ENCODE peak calls at places on chromosomes 5 and 9, in five cellular contexts. M, Q, P, F and U are unnamed samples.

GRCh38 chr5:80245986-80246781 is 9.7 kb downstream of the SERINC5 start:
- DNase-seq in M (no peak), Q (no peak), P (peak; percentile 26), F (no peak), U (no peak)

GRCh38 chr9:83992901-83993300 is 12.3 kb downstream of the RMI1 start:
- DNase-seq in M (no peak), Q (no peak), P (no peak), F (no peak), U (no peak)

GRCh38 chr9:121599186-121599871 is 52.1 kb upstream of the DAB2IP start:
- DNase-seq in M (no peak), Q (no peak), P (no peak), F (peak; percentile 58), U (peak; percentile 78)

GRCh38 chr5:98483301-98483700 is 290.2 kb upstream of the RGMB start:
- DNase-seq in M (no peak), Q (no peak), P (peak; percentile 45), F (no peak), U (no peak)

GRCh38 chr5:77560677-77561263 is 68.7 kb upstream of the WDR41 start:
- DNase-seq in M (no peak), Q (no peak), P (peak; percentile 36), F (peak; percentile 9), U (no peak)

GRCh38 chr9:125990186-125990792 is 243.1 kb downstream of the PBX3 start:
- DNase-seq in M (no peak), Q (no peak), P (no peak), F (no peak), U (no peak)

GRCh38 chr9:29966247-29966646 is 2393.0 kb upstream of the C9orf72 start:
- DNase-seq in M (no peak), Q (no peak), P (no peak), F (no peak), U (no peak)

GRCh38 chr5:150208187-150209015 is 18.5 kb downstream of the SLC6A7 start:
- DNase-seq in M (no peak), Q (no peak), P (peak; percentile 90), F (no peak), U (no peak)